ENCODE peak calls at places on chromosomes 4 and X, in five cellular contexts. L, J, M, I and C are unnamed samples.

GRCh38 chrX:154793084-154793483 is 12.2 kb downstream of the MPP1 start:
- DNase-seq in L (no peak), M (peak; percentile 17), J (no peak), I (no peak), C (no peak)

GRCh38 chrX:154603438-154604430 is 15.3 kb downstream of the CTAG1B start:
- DNase-seq in M (no peak), I (no peak), L (no peak), J (no peak), C (peak; percentile 39)

GRCh38 chr4:141890279-141890678 is 253.9 kb downstream of the IL15 start:
- DNase-seq in L (peak; percentile 50), I (no peak), J (no peak), M (no peak), C (no peak)

GRCh38 chr4:80302616-80303223 is 32.8 kb upstream of the CFAP299 start:
- DNase-seq in M (no peak), J (no peak), I (no peak), L (no peak), C (no peak)

GRCh38 chr4:72314869-72315268 is 254.2 kb downstream of the ADAMTS3 start:
- DNase-seq in M (no peak), J (no peak), I (no peak), L (no peak), C (no peak)

GRCh38 chrX:103656623-103657022 is 27.8 kb downstream of the TCEAL1 start:
- DNase-seq in J (no peak), I (no peak), L (no peak), M (no peak), C (no peak)

GRCh38 chr4:120977435-120977997 is 55.0 kb upstream of the PRDM5 start:
- DNase-seq in I (peak; percentile 15), J (no peak), M (peak; percentile 10), L (no peak), C (peak; percentile 35)

GRCh38 chrX:24190500-24191156 is 41.1 kb downstream of the ZFX start:
- DNase-seq in L (no peak), J (no peak), I (no peak), M (peak; percentile 87), C (no peak)

GRCh38 chr4:167537761-167538160 is 303.5 kb upstream of the SPOCK3 start:
- DNase-seq in I (no peak), L (no peak), J (no peak), M (no peak), C (no peak)

GRCh38 chrX:18574591-18574990 is 97.3 kb downstream of the RS1 start:
- DNase-seq in J (no peak), M (no peak), I (no peak), L (no peak), C (no peak)

GRCh38 chr4:5708171-5708828 is at the start of gene EVC2:
- DNase-seq in J (no peak), I (peak; percentile 58), L (no peak), M (no peak), C (no peak)

GRCh38 chr4:108706289-108706688 is 55.9 kb downstream of the OSTC start:
- DNase-seq in J (no peak), M (no peak), L (no peak), I (no peak), C (no peak)

GRCh38 chr4:108714880-108715279 is 48.0 kb downstream of the ETNPPL start:
- DNase-seq in J (no peak), M (peak; percentile 29), I (no peak), L (no peak), C (no peak)

GRCh38 chr4:108709722-108710121 is 53.1 kb downstream of the ETNPPL start:
- DNase-seq in J (no peak), L (no peak), I (no peak), M (no peak), C (no peak)

GRCh38 chr4:108703966-108704365 is 53.6 kb downstream of the OSTC start:
- DNase-seq in L (no peak), M (no peak), I (no peak), J (no peak), C (no peak)

GRCh38 chr4:108709234-108709633 is 53.6 kb downstream of the ETNPPL start:
- DNase-seq in I (no peak), M (no peak), L (no peak), J (no peak), C (no peak)
- TF ChIP-seq REST in I (no peak), M (no peak), L (no peak), J (no peak), C (no peak)

GRCh38 chr4:36348403-36348938 is 67.1 kb downstream of the DTHD1 start:
- DNase-seq in J (peak; percentile 66), I (no peak), L (no peak), M (no peak), C (peak; percentile 50)
- TF ChIP-seq GABPA in J (peak; percentile 37), I (no peak), L (no peak), M (no peak), C (no peak)

DNA sequence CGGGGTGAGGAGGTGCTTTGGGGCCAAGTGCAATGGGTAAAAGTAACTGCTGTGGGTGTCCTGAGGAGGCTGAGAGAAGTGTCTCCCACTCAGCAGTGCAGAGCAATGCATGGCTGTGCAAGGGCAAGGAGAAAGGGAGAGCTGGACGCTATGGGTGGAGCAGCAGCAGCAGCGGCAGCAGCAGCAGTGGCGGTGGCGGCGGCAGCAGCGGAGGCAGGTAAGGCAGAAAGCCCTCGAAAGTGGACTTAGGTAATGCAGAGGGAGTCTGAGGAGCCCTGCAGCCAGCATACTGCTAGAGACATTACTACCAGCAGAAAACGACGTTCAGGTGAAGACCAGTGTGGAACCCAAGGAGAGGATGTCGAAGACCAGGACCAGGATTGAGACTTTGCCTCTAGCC is 82.1 kb downstream of the NYX start:
- DNase-seq in L (no peak), J (no peak), M (no peak), I (no peak), C (no peak)
- TF ChIP-seq REST in L (no peak), J (no peak), M (no peak), I (no peak), C (no peak)

GRCh38 chrX:49840679-49841078 is 11.6 kb downstream of the PAGE4 start:
- DNase-seq in I (peak; percentile 54), J (peak; percentile 15), M (peak; percentile 83), L (peak; percentile 69), C (peak; percentile 27)
- TF ChIP-seq GABPA in I (no peak), J (no peak), M (peak; percentile 85), L (peak; percentile 74), C (no peak)

DNA sequence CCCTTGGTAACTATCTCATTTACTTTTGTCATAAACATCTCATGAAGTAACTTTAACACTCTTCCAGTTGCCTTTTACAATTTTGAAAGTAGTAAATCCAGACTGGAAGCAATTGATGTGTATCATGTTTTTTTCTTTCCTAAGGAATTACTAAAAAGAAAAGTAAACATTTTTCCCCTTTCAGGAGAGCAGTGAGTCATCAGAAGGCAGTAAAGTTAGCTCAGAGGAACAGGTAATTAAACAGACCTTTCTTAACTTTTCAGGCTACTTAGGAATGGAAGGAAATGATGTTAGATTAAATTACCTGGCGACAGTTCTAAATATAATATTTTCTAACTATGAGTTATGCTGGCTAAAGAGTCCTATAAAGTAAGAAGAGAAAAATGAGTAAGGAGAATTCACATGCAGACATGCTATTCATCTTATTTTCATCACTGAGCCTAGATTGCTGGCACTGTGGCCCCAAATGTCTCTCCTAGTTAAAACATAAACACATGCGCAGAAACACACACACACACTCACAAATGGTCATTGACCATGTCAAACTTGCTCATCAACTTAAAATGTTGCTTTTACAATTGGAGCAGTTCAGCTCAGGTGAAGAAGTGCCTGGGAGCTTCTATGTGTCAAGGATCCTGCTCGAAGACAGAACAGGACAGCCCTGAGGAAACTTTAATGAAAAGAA is 9.3 kb downstream of the DMP1 start:
- DNase-seq in J (no peak), M (no peak), I (no peak), L (no peak), C (no peak)
- TF ChIP-seq REST in J (no peak), M (no peak), I (no peak), L (no peak), C (no peak)

GRCh38 chr4:119783200-119783978 is 154.8 kb upstream of the PDE5A start:
- DNase-seq in J (no peak), L (no peak), M (no peak), I (no peak), C (no peak)

GRCh38 chr4:119785963-119786362 is 157.4 kb upstream of the PDE5A start:
- DNase-seq in M (peak; percentile 3), J (no peak), I (no peak), L (no peak), C (no peak)

GRCh38 chr4:119788334-119789266 is 160.0 kb upstream of the PDE5A start:
- DNase-seq in J (no peak), L (no peak), M (no peak), I (no peak), C (no peak)
- TF ChIP-seq GABPA in J (no peak), L (no peak), M (no peak), I (no peak), C (no peak)

DNA sequence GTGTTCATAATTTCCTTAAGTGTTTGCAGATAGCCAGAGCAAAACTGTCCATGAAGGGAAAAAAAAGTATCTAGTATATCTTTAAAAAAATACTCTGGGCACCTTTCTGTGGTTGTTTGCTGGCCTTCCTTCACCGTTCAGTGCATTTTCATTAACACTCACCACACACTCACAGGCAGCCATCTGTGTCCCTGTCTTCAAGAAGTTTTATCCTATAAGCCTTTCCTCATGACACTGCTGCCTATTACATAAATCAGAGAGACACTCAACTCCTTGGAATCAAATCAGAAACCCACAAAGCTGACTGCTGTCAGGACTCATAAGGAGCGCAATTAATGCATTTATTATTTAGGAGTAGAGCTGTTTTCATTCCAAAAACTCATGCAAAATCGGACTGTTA is 1720.2 kb downstream of the PCDH7 start:
- DNase-seq in I (no peak), J (no peak), M (no peak), L (no peak), C (no peak)
- TF ChIP-seq REST in I (no peak), J (no peak), M (no peak), L (no peak), C (no peak)

GRCh38 chr4:123786955-123787354 is 390.4 kb downstream of the SPRY1 start:
- DNase-seq in I (no peak), L (no peak), M (no peak), J (no peak), C (no peak)
- TF ChIP-seq GABPA in I (no peak), L (no peak), M (no peak), J (no peak), C (no peak)

DNA sequence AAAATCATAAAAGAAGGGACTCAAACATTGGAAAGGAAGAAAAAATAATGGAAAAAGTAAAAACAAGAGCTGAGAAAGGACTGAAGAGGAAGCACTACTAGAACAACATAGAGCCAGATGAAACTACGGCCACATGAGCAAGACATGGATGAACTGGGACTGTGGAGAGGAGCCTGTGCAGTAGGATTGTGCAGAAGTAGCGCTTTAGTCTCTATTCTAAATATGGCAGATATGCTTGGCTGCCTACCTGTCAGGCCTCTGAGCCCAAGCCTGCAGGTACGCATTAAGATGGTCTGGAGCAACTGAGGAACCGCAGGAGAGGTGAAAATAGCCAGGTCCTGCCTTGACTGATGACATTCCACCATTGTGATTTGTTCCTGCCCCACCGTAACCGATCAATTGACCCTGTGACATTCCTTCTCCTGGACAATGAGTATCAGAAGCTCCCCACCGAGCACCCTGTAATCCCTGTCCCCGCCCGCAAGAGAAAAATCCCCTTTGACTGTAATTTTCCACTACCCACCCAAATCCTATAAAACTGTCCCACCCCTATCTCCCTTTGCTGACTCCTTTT is 154.3 kb downstream of the CAMK2D start:
- DNase-seq in J (no peak), M (no peak), I (no peak), L (no peak), C (no peak)
- TF ChIP-seq REST in J (no peak), M (no peak), I (no peak), L (no peak), C (no peak)